ENCODE peak calls at places on chromosomes 7 and 10, in eight cellular contexts. K is tibial artery, W is SK-N-SH, Y is fibroblast of mammary gland, P is AG10803, S is upper lobe of right lung, Z is fibroblast of the aortic adventitia, B is GM06990. V is an unnamed sample.

GRCh38 chr7:46811529-46811928 is 770.4 kb downstream of the TNS3 start:
- DNase-seq in K (peak; percentile 50), W (no peak), Y (peak; percentile 98), P (peak; percentile 97), S (no peak), Z (peak; percentile 95), B (no peak), V (peak; percentile 95)

GRCh38 chr7:45495618-45496017 is 78.5 kb upstream of the ADCY1 start:
- DNase-seq in K (no peak), W (no peak), Y (no peak), P (no peak), S (no peak), Z (no peak), B (no peak), V (no peak)

GRCh38 chr10:25682203-25682950 is 251.7 kb upstream of the MYO3A start:
- DNase-seq in K (no peak), W (peak; percentile 34), Y (peak; percentile 1), P (peak; percentile 11), S (no peak), Z (peak; percentile 52), B (no peak), V (no peak)

GRCh38 chr10:128254486-128254885 is 128.3 kb upstream of the MKI67 start:
- DNase-seq in K (no peak), W (no peak), Y (peak; percentile 58), P (no peak), S (no peak), Z (no peak), B (no peak), V (no peak)

GRCh38 chr7:103766630-103767029 is 222.8 kb downstream of the RELN start:
- DNase-seq in K (no peak), W (no peak), Y (no peak), P (no peak), S (no peak), Z (no peak), B (no peak), V (no peak)

GRCh38 chr7:64890761-64891666 is 12.1 kb upstream of the ZNF273 start:
- DNase-seq in K (no peak), W (no peak), Y (no peak), P (peak; percentile 18), S (no peak), Z (peak; percentile 48), B (no peak), V (no peak)

GRCh38 chr7:875051-875450 is 1.3 kb upstream of the GET4 start:
- DNase-seq in K (no peak), W (no peak), Y (no peak), P (no peak), S (no peak), Z (no peak), B (no peak), V (no peak)

GRCh38 chr7:103918928-103919868 is 70.3 kb downstream of the RELN start:
- DNase-seq in K (no peak), W (no peak), Y (no peak), P (no peak), S (no peak), Z (no peak), B (no peak), V (no peak)

GRCh38 chr10:61286695-61287094 is 166.5 kb downstream of the TMEM26 start:
- DNase-seq in K (no peak), W (no peak), Y (no peak), P (no peak), S (no peak), Z (no peak), B (peak; percentile 65), V (no peak)

GRCh38 chr7:12281026-12281425 is 69.9 kb downstream of the TMEM106B start:
- DNase-seq in K (no peak), W (no peak), Y (peak; percentile 10), P (no peak), S (no peak), Z (peak; percentile 31), B (no peak), V (no peak)

GRCh38 chr10:80760914-80761371 is 223.2 kb downstream of the SH2D4B start:
- DNase-seq in K (no peak), W (no peak), Y (no peak), P (no peak), S (no peak), Z (no peak), B (peak; percentile 30), V (no peak)

GRCh38 chr10:31359979-31360378 is 41.0 kb downstream of the ZEB1 start:
- DNase-seq in K (no peak), W (peak; percentile 22), Y (no peak), P (peak; percentile 16), S (no peak), Z (peak; percentile 27), B (no peak), V (peak; percentile 25)

GRCh38 chr10:121695731-121696464 is 97.7 kb upstream of the FGFR2 start:
- DNase-seq in K (no peak), W (no peak), Y (no peak), P (no peak), S (no peak), Z (no peak), B (no peak), V (no peak)

GRCh38 chr10:121698336-121698735 is 100.1 kb upstream of the FGFR2 start:
- DNase-seq in K (no peak), W (no peak), Y (no peak), P (no peak), S (no peak), Z (no peak), B (no peak), V (no peak)

GRCh38 chr10:121694966-121695340 is 96.7 kb upstream of the FGFR2 start:
- DNase-seq in K (no peak), W (peak; percentile 68), Y (no peak), P (no peak), S (no peak), Z (no peak), B (no peak), V (no peak)

GRCh38 chr10:121698902-121699301 is 100.7 kb upstream of the FGFR2 start:
- DNase-seq in K (no peak), W (no peak), Y (no peak), P (no peak), S (no peak), Z (no peak), B (no peak), V (no peak)

DNA sequence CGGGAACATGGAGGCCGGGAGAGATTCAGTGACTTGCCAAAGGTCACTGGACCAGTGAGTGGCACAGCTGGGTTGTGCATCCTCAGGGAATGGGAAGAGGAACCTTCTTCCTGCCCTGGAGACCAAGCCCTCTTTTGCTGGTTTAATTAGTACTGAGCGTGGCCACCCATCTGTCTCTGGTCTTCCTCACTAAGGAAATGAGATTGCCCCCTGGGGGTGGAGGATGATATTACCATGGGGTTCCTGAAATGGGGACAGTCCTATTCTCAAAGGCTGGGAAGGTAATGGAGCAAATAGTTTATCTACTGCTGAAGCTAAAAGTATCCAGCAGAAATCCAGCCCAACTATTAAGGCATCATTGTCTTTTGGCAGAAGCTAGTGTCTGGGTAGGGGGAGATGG is 98.6 kb upstream of the FGFR2 start:
- DNase-seq in K (peak; percentile 31), W (peak; percentile 45), Y (peak; percentile 3), P (no peak), S (no peak), Z (no peak), B (no peak), V (no peak)
- TF ChIP-seq CTCF in K (peak; percentile 14), W (peak; percentile 52), Y (peak; percentile 24), P (peak; percentile 27), S (peak; percentile 40), Z (peak; percentile 12), B (peak; percentile 54), V (peak; percentile 6)

GRCh38 chr10:67519434-67519833 is 176.6 kb downstream of the CTNNA3 start:
- DNase-seq in K (no peak), W (no peak), Y (no peak), P (no peak), S (no peak), Z (no peak), B (no peak), V (no peak)

GRCh38 chr10:67518756-67519155 is 177.2 kb downstream of the CTNNA3 start:
- DNase-seq in K (no peak), W (no peak), Y (no peak), P (no peak), S (no peak), Z (no peak), B (no peak), V (no peak)

GRCh38 chr10:67521546-67521945 is 174.4 kb downstream of the CTNNA3 start:
- DNase-seq in K (no peak), W (no peak), Y (no peak), P (no peak), S (no peak), Z (no peak), B (no peak), V (no peak)

DNA sequence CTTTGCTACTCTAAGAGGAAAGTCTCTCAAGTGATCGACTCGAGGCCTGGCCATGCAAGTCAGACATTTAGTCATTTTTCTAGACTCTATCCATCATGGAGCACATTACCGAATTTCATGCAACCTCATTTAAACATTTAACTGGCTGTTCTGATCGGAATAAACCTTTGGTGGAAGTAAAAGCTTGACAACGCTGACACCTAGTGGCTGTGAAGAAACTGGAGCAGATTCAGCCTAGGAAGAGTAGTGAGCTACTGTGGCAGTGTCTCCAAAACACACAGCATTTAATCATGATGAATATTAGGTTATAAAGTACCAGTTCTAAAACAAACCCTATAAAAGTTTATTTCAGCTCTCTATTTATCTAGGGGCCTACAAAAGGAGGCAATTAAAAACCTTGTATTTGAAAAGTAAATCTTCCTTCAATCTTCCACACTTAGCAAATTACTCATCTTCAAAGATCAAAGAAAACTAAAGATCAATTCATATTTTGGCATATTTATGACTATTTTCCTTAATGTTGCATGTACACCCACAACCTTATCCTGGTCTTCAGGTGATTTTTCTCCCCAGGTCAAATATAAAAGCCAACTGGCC is 175.0 kb downstream of the CTNNA3 start:
- DNase-seq in K (no peak), W (peak; percentile 42), Y (peak; percentile 48), P (peak; percentile 48), S (no peak), Z (peak; percentile 51), B (no peak), V (peak; percentile 16)
- H3K4me3 ChIP-seq in K (no peak overlapping the region), W (no peak overlapping the region), Y (no peak overlapping the region), P (no peak overlapping the region), S (no peak overlapping the region), Z (no peak overlapping the region), B (no peak overlapping the region), V (no peak overlapping the region)

GRCh38 chr10:70564901-70565351 is 37.6 kb downstream of the PRF1 start:
- DNase-seq in K (no peak), W (no peak), Y (no peak), P (no peak), S (peak; percentile 27), Z (no peak), B (no peak), V (no peak)
- TF ChIP-seq CTCF in K (no peak), W (no peak), Y (no peak), P (no peak), S (no peak), Z (no peak), B (peak; percentile 53), V (peak; percentile 13)

DNA sequence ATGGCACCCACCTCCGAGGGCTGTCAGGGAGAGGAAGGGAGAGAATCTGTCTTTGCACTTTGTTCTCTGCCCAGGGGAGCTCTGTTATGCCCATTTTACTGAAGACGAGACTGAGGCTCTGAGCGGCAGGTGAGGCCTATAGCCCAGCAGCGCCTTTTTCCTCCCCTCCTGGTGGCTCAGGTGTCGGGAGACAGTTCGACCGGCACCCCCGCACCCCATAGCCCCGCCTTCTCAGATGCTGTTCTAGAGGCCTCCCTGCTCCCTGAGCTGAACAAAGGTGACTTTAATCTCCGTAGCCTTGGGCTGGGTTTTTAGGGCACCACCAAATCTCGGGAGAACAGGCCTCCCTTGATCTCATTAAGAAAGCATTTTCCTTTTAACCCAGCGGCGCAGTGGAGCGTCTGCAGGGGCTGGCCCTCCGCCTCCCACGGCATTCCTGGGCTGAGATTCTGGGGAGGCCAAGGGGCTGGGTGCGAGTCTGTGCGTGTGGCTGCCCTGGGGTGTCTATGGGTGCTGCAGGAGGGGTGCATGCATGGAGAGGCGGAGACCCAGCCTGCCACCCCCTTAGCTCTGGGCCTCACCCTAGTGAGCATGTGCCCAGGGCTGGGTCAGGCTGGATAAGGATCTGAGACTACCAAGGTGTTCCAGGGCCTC is 3.3 kb downstream of the LFNG start:
- DNase-seq in K (no peak), W (no peak), Y (peak; percentile 57), P (peak; percentile 35), S (no peak), Z (no peak), B (no peak), V (no peak)
- H3K4me3 ChIP-seq in K (peak overlapping the region; percentile 63), W (no peak overlapping the region), Y (no peak overlapping the region), P (peak overlapping the region; percentile 20), S (peak overlapping the region; percentile 65), Z (no peak overlapping the region), B (no peak overlapping the region), V (peak overlapping the region; percentile 26)

V was measured in foreskin fibroblast.